ENCODE peak calls at places on chromosomes 4 and X, in five cellular contexts. One of them, this sample, is unnamed.

GRCh38 chrX:106177106-106177981 is 9.2 kb downstream of the PWWP3B start:
- DNase-seq in ovary: peak; percentile 84
- DNase-seq in sigmoid colon: no peak
- DNase-seq in thyroid gland: peak; percentile 83
- DNase-seq in uterus: peak; percentile 72
- DNase-seq in this sample: no peak

GRCh38 chrX:151870603-151871002 is 42.1 kb upstream of the MAGEA4 start:
- DNase-seq in ovary: no peak
- DNase-seq in sigmoid colon: no peak
- DNase-seq in thyroid gland: no peak
- DNase-seq in uterus: no peak
- DNase-seq in this sample: no peak

GRCh38 chr4:150283689-150284088 is 205.4 kb downstream of the DCLK2 start:
- DNase-seq in ovary: no peak
- DNase-seq in sigmoid colon: no peak
- DNase-seq in thyroid gland: no peak
- DNase-seq in uterus: no peak
- DNase-seq in this sample: peak; percentile 45

GRCh38 chr4:112112590-112113170 is 32.6 kb upstream of the FAM241A start:
- DNase-seq in ovary: no peak
- DNase-seq in sigmoid colon: no peak
- DNase-seq in thyroid gland: no peak
- DNase-seq in uterus: no peak
- DNase-seq in this sample: no peak

GRCh38 chr4:179766938-179767337 is 2324.7 kb upstream of the AGA start:
- DNase-seq in ovary: no peak
- DNase-seq in sigmoid colon: no peak
- DNase-seq in thyroid gland: no peak
- DNase-seq in uterus: no peak
- DNase-seq in this sample: no peak

GRCh38 chr4:4541040-4541631 is 712 bp downstream of the STX18 start:
- DNase-seq in ovary: no peak
- DNase-seq in sigmoid colon: no peak
- DNase-seq in thyroid gland: peak; percentile 12
- DNase-seq in uterus: no peak
- DNase-seq in this sample: peak; percentile 79

GRCh38 chr4:152485726-152486276 is 50.1 kb downstream of the FBXW7 start:
- DNase-seq in ovary: no peak
- DNase-seq in sigmoid colon: no peak
- DNase-seq in thyroid gland: no peak
- DNase-seq in uterus: no peak
- DNase-seq in this sample: no peak

GRCh38 chrX:68835104-68835442 is 6.3 kb downstream of the EFNB1 start:
- DNase-seq in ovary: no peak
- DNase-seq in sigmoid colon: peak; percentile 22
- DNase-seq in thyroid gland: no peak
- DNase-seq in uterus: no peak
- DNase-seq in this sample: no peak

GRCh38 chr4:142354794-142355416 is 491.2 kb downstream of the INPP4B start:
- DNase-seq in ovary: no peak
- DNase-seq in sigmoid colon: no peak
- DNase-seq in thyroid gland: no peak
- DNase-seq in uterus: no peak
- DNase-seq in this sample: no peak

GRCh38 chr4:67575232-67575888 is 16.8 kb downstream of the STAP1 start:
- DNase-seq in ovary: no peak
- DNase-seq in sigmoid colon: no peak
- DNase-seq in thyroid gland: no peak
- DNase-seq in uterus: no peak
- DNase-seq in this sample: peak; percentile 58

GRCh38 chr4:173139561-173139960 is 29.1 kb upstream of the GALNT7 start:
- DNase-seq in ovary: no peak
- DNase-seq in sigmoid colon: no peak
- DNase-seq in thyroid gland: no peak
- DNase-seq in uterus: no peak
- DNase-seq in this sample: no peak

DNA sequence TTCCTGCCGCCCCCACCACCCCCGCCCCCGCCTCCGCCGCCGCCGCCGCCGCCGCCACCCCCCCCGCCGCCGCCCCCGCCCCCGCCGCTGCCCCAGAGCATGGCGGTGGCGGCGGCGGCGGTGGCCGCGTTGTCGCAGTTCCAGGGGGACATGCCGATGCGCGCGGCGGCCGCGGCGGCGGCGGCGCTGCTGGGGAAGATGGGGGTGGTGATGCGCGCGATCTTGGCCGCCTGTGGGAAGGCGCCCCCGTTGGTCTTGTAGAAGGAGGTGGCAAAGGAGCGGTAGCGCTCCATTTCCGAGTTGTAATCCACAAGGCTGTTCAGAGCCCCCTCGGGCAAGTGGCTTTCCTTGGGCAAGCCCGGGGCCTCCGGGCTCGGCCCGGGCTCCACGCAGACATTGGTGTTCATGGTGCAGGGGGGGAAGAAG is 3.3 kb downstream of the CXXC4 start:
- DNase-seq in ovary: peak; percentile 67
- DNase-seq in sigmoid colon: peak; percentile 67
- DNase-seq in thyroid gland: peak; percentile 58
- DNase-seq in uterus: peak; percentile 27
- DNase-seq in this sample: peak; percentile 26
- TF ChIP-seq POLR2A in ovary: no peak
- TF ChIP-seq POLR2A in sigmoid colon: no peak
- TF ChIP-seq POLR2A in thyroid gland: peak; percentile 42
- TF ChIP-seq POLR2A in uterus: no peak
- TF ChIP-seq POLR2A in this sample: no peak

GRCh38 chrX:24607616-24608015 is 39.5 kb downstream of the PCYT1B start:
- DNase-seq in ovary: no peak
- DNase-seq in sigmoid colon: no peak
- DNase-seq in thyroid gland: no peak
- DNase-seq in uterus: no peak
- DNase-seq in this sample: no peak
- TF ChIP-seq POLR2A in ovary: no peak
- TF ChIP-seq POLR2A in sigmoid colon: no peak
- TF ChIP-seq POLR2A in thyroid gland: no peak
- TF ChIP-seq POLR2A in uterus: no peak
- TF ChIP-seq POLR2A in this sample: no peak

DNA sequence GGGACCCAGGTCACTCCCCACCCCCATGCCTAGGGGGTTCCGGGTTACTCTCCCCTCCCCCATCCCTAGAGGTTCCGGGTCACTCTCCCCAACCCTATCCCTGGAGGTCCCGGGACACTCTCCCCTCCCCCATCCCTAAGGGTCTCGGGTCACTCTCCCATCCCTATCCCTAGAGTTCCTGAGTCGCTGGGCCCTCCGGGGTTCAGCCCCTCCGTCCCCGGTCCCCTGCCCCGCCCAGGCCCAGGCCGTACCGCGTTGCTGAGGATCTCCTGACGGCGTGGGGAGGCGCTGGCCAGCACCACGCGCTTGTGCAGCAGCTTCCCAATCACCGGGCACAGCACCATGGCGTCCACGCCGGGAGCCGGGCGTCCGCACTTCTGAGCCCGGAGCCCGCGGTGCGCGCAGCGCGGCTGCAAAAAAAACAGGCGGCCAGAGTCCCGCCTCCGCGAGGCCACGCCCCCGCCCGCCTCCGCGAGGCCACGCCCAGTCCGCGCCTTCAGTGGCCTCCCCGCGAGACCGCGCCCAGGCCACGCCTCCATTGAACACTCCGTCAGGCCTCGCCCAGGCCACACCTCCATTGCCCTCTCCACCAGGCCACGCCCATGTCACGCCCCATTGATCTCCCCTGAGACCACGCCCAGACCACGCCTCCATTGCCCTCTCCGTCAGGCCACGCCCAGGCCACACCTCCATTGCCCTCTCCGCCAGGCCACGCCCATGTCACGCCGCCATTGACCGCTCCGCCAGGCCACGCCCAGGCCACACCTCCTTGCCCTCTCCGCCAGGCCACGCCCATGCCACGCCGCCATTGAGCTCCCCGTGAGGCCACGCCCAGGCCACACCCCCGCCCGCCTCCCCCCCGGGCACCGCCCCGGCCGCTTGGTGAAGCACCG is at the start of gene ASMTL:
- DNase-seq in ovary: peak; percentile 100
- DNase-seq in sigmoid colon: peak; percentile 100
- DNase-seq in thyroid gland: peak; percentile 99
- DNase-seq in uterus: peak; percentile 100
- DNase-seq in this sample: no peak
- TF ChIP-seq POLR2A in ovary: peak; percentile 16
- TF ChIP-seq POLR2A in sigmoid colon: peak; percentile 54
- TF ChIP-seq POLR2A in thyroid gland: peak; percentile 92
- TF ChIP-seq POLR2A in uterus: peak; percentile 29
- TF ChIP-seq POLR2A in this sample: peak; percentile 75

DNA sequence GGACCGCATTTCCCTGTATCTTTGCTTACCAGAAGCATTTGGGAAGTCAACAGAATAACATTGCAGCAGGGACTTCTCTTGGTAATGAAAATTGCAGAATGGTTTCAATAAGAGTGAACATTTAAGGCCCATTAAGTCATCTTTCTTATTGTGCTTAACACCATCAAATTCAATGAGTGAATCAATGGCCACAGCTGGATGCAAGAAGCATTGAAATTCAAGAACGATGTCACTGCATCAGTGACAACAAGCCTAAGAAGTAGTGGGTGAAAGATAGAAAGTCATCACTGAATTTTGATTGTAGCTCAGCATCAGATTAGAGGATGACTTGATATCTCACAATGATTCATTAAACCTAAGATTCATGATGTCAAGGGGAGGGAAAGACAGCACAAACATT is 93.9 kb upstream of the GPM6A start:
- DNase-seq in ovary: no peak
- DNase-seq in sigmoid colon: no peak
- DNase-seq in thyroid gland: no peak
- DNase-seq in uterus: no peak
- DNase-seq in this sample: no peak
- TF ChIP-seq POLR2A in ovary: no peak
- TF ChIP-seq POLR2A in sigmoid colon: no peak
- TF ChIP-seq POLR2A in thyroid gland: no peak
- TF ChIP-seq POLR2A in uterus: no peak
- TF ChIP-seq POLR2A in this sample: no peak

GRCh38 chrX:18674788-18675735 is 3.2 kb upstream of the RS1 start:
- DNase-seq in ovary: peak; percentile 85
- DNase-seq in sigmoid colon: peak; percentile 85
- DNase-seq in thyroid gland: peak; percentile 65
- DNase-seq in uterus: peak; percentile 79
- DNase-seq in this sample: peak; percentile 81
- TF ChIP-seq POLR2A in ovary: peak; percentile 53
- TF ChIP-seq POLR2A in sigmoid colon: no peak
- TF ChIP-seq POLR2A in thyroid gland: peak; percentile 29
- TF ChIP-seq POLR2A in uterus: no peak
- TF ChIP-seq POLR2A in this sample: peak; percentile 37

GRCh38 chr4:168318266-168318895 is at the start of gene DDX60:
- DNase-seq in ovary: peak; percentile 76
- DNase-seq in sigmoid colon: peak; percentile 85
- DNase-seq in thyroid gland: peak; percentile 83
- DNase-seq in uterus: peak; percentile 76
- DNase-seq in this sample: peak; percentile 88
- TF ChIP-seq POLR2A in ovary: peak; percentile 38
- TF ChIP-seq POLR2A in sigmoid colon: peak; percentile 63
- TF ChIP-seq POLR2A in thyroid gland: peak; percentile 70
- TF ChIP-seq POLR2A in uterus: no peak
- TF ChIP-seq POLR2A in this sample: peak; percentile 51

This sample was measured in erythroblast.